ENCODE peak calls at places on chromosomes 3 and 15, in seven cellular contexts. One of them, this sample, is unnamed.

GRCh38 chr3:116863842-116864626 is 154.5 kb downstream of the TUSC7 start:
- DNase-seq in fibroblast of pulmonary artery: peak
- DNase-seq in HepG2: peak
- DNase-seq in stimulated activated CD8-positive, alpha-beta memory T cell treated with anti-CD3 and anti-CD28 coated beads, Interleukin-7, amount 100 ng/mL, for 1 hour: no peak
- DNase-seq in breast epithelium: no peak
- DNase-seq in HTR-8/SVneo: no peak
- DNase-seq in GM23248: peak
- DNase-seq in this sample: no peak

GRCh38 chr15:90036806-90037509 is 35.8 kb downstream of the ZNF710 start:
- DNase-seq in fibroblast of pulmonary artery: no peak
- DNase-seq in HepG2: no peak
- DNase-seq in stimulated activated CD8-positive, alpha-beta memory T cell treated with anti-CD3 and anti-CD28 coated beads, Interleukin-7, amount 100 ng/mL, for 1 hour: no peak
- DNase-seq in breast epithelium: no peak
- DNase-seq in HTR-8/SVneo: no peak
- DNase-seq in GM23248: no peak
- DNase-seq in this sample: no peak

GRCh38 chr3:148366743-148367410 is 330.8 kb upstream of the AGTR1 start:
- DNase-seq in fibroblast of pulmonary artery: peak
- DNase-seq in HepG2: no peak
- DNase-seq in stimulated activated CD8-positive, alpha-beta memory T cell treated with anti-CD3 and anti-CD28 coated beads, Interleukin-7, amount 100 ng/mL, for 1 hour: no peak
- DNase-seq in breast epithelium: no peak
- DNase-seq in HTR-8/SVneo: peak
- DNase-seq in GM23248: peak
- DNase-seq in this sample: no peak

GRCh38 chr15:89749951-89750559 is 994 bp downstream of the MESP1 start:
- DNase-seq in fibroblast of pulmonary artery: no peak
- DNase-seq in HepG2: no peak
- DNase-seq in stimulated activated CD8-positive, alpha-beta memory T cell treated with anti-CD3 and anti-CD28 coated beads, Interleukin-7, amount 100 ng/mL, for 1 hour: no peak
- DNase-seq in breast epithelium: no peak
- DNase-seq in HTR-8/SVneo: no peak
- DNase-seq in GM23248: no peak
- DNase-seq in this sample: no peak

GRCh38 chr3:127525373-127525772 is 65.2 kb downstream of the TPRA1 start:
- DNase-seq in fibroblast of pulmonary artery: peak
- DNase-seq in HepG2: peak
- DNase-seq in stimulated activated CD8-positive, alpha-beta memory T cell treated with anti-CD3 and anti-CD28 coated beads, Interleukin-7, amount 100 ng/mL, for 1 hour: no peak
- DNase-seq in breast epithelium: no peak
- DNase-seq in HTR-8/SVneo: peak
- DNase-seq in GM23248: peak
- DNase-seq in this sample: no peak

GRCh38 chr3:64238971-64239667 is 13.9 kb upstream of the PRICKLE2 start:
- DNase-seq in fibroblast of pulmonary artery: peak
- DNase-seq in HepG2: peak
- DNase-seq in stimulated activated CD8-positive, alpha-beta memory T cell treated with anti-CD3 and anti-CD28 coated beads, Interleukin-7, amount 100 ng/mL, for 1 hour: no peak
- DNase-seq in breast epithelium: peak
- DNase-seq in HTR-8/SVneo: peak
- DNase-seq in GM23248: peak
- DNase-seq in this sample: peak

GRCh38 chr3:12879191-12879815 is 37.9 kb upstream of the RPL32 start:
- DNase-seq in fibroblast of pulmonary artery: no peak
- DNase-seq in HepG2: no peak
- DNase-seq in stimulated activated CD8-positive, alpha-beta memory T cell treated with anti-CD3 and anti-CD28 coated beads, Interleukin-7, amount 100 ng/mL, for 1 hour: no peak
- DNase-seq in breast epithelium: no peak
- DNase-seq in HTR-8/SVneo: no peak
- DNase-seq in GM23248: peak
- DNase-seq in this sample: no peak

GRCh38 chr3:24305795-24306467 is 188.7 kb downstream of the THRB start:
- DNase-seq in fibroblast of pulmonary artery: peak
- DNase-seq in HepG2: no peak
- DNase-seq in stimulated activated CD8-positive, alpha-beta memory T cell treated with anti-CD3 and anti-CD28 coated beads, Interleukin-7, amount 100 ng/mL, for 1 hour: no peak
- DNase-seq in breast epithelium: no peak
- DNase-seq in HTR-8/SVneo: peak
- DNase-seq in GM23248: peak
- DNase-seq in this sample: no peak

GRCh38 chr3:197520311-197521276 is 35.2 kb downstream of the BDH1 start:
- DNase-seq in fibroblast of pulmonary artery: peak
- DNase-seq in HepG2: peak
- DNase-seq in stimulated activated CD8-positive, alpha-beta memory T cell treated with anti-CD3 and anti-CD28 coated beads, Interleukin-7, amount 100 ng/mL, for 1 hour: no peak
- DNase-seq in breast epithelium: no peak
- DNase-seq in HTR-8/SVneo: no peak
- DNase-seq in GM23248: no peak
- DNase-seq in this sample: peak

GRCh38 chr3:47365213-47366153 is 15.3 kb upstream of the PTPN23 start:
- DNase-seq in fibroblast of pulmonary artery: peak
- DNase-seq in HepG2: no peak
- DNase-seq in stimulated activated CD8-positive, alpha-beta memory T cell treated with anti-CD3 and anti-CD28 coated beads, Interleukin-7, amount 100 ng/mL, for 1 hour: no peak
- DNase-seq in breast epithelium: no peak
- DNase-seq in HTR-8/SVneo: no peak
- DNase-seq in GM23248: peak
- DNase-seq in this sample: no peak

GRCh38 chr3:7504886-7505775 is 644.2 kb downstream of the GRM7 start:
- DNase-seq in fibroblast of pulmonary artery: peak
- DNase-seq in HepG2: peak
- DNase-seq in stimulated activated CD8-positive, alpha-beta memory T cell treated with anti-CD3 and anti-CD28 coated beads, Interleukin-7, amount 100 ng/mL, for 1 hour: no peak
- DNase-seq in breast epithelium: no peak
- DNase-seq in HTR-8/SVneo: no peak
- DNase-seq in GM23248: no peak
- DNase-seq in this sample: peak

GRCh38 chr3:190064112-190064511 is 56.6 kb downstream of the P3H2 start:
- DNase-seq in fibroblast of pulmonary artery: peak
- DNase-seq in HepG2: no peak
- DNase-seq in stimulated activated CD8-positive, alpha-beta memory T cell treated with anti-CD3 and anti-CD28 coated beads, Interleukin-7, amount 100 ng/mL, for 1 hour: no peak
- DNase-seq in breast epithelium: no peak
- DNase-seq in HTR-8/SVneo: no peak
- DNase-seq in GM23248: peak
- DNase-seq in this sample: no peak

GRCh38 chr15:40106203-40107161 is 2.2 kb downstream of the BMF start:
- DNase-seq in fibroblast of pulmonary artery: peak
- DNase-seq in HepG2: peak
- DNase-seq in stimulated activated CD8-positive, alpha-beta memory T cell treated with anti-CD3 and anti-CD28 coated beads, Interleukin-7, amount 100 ng/mL, for 1 hour: no peak
- DNase-seq in breast epithelium: peak
- DNase-seq in HTR-8/SVneo: no peak
- DNase-seq in GM23248: peak
- DNase-seq in this sample: peak

GRCh38 chr3:100003609-100004503 is 110.4 kb downstream of the FILIP1L start:
- DNase-seq in fibroblast of pulmonary artery: no peak
- DNase-seq in HepG2: no peak
- DNase-seq in stimulated activated CD8-positive, alpha-beta memory T cell treated with anti-CD3 and anti-CD28 coated beads, Interleukin-7, amount 100 ng/mL, for 1 hour: no peak
- DNase-seq in breast epithelium: no peak
- DNase-seq in HTR-8/SVneo: no peak
- DNase-seq in GM23248: no peak
- DNase-seq in this sample: no peak

GRCh38 chr15:70855764-70856163 is 1.8 kb upstream of the LARP6 start:
- DNase-seq in fibroblast of pulmonary artery: no peak
- DNase-seq in HepG2: no peak
- DNase-seq in stimulated activated CD8-positive, alpha-beta memory T cell treated with anti-CD3 and anti-CD28 coated beads, Interleukin-7, amount 100 ng/mL, for 1 hour: no peak
- DNase-seq in breast epithelium: no peak
- DNase-seq in HTR-8/SVneo: no peak
- DNase-seq in GM23248: peak
- DNase-seq in this sample: no peak

GRCh38 chr3:81744366-81744765 is 17.1 kb downstream of the GBE1 start:
- DNase-seq in fibroblast of pulmonary artery: peak
- DNase-seq in HepG2: peak
- DNase-seq in stimulated activated CD8-positive, alpha-beta memory T cell treated with anti-CD3 and anti-CD28 coated beads, Interleukin-7, amount 100 ng/mL, for 1 hour: no peak
- DNase-seq in breast epithelium: no peak
- DNase-seq in HTR-8/SVneo: no peak
- DNase-seq in GM23248: peak
- DNase-seq in this sample: no peak

GRCh38 chr3:126315916-126316514 is 41.2 kb downstream of the KLF15 start:
- DNase-seq in fibroblast of pulmonary artery: no peak
- DNase-seq in HepG2: no peak
- DNase-seq in stimulated activated CD8-positive, alpha-beta memory T cell treated with anti-CD3 and anti-CD28 coated beads, Interleukin-7, amount 100 ng/mL, for 1 hour: no peak
- DNase-seq in breast epithelium: no peak
- DNase-seq in HTR-8/SVneo: no peak
- DNase-seq in GM23248: no peak
- DNase-seq in this sample: peak

GRCh38 chr15:25022233-25022632 is 67.4 kb downstream of the SNRPN start:
- DNase-seq in fibroblast of pulmonary artery: peak
- DNase-seq in HepG2: no peak
- DNase-seq in stimulated activated CD8-positive, alpha-beta memory T cell treated with anti-CD3 and anti-CD28 coated beads, Interleukin-7, amount 100 ng/mL, for 1 hour: no peak
- DNase-seq in breast epithelium: no peak
- DNase-seq in HTR-8/SVneo: no peak
- DNase-seq in GM23248: peak
- DNase-seq in this sample: no peak

GRCh38 chr15:80512729-80513670 is 108.8 kb downstream of the ARNT2 start:
- DNase-seq in fibroblast of pulmonary artery: peak
- DNase-seq in HepG2: peak
- DNase-seq in stimulated activated CD8-positive, alpha-beta memory T cell treated with anti-CD3 and anti-CD28 coated beads, Interleukin-7, amount 100 ng/mL, for 1 hour: no peak
- DNase-seq in breast epithelium: no peak
- DNase-seq in HTR-8/SVneo: peak
- DNase-seq in GM23248: peak
- DNase-seq in this sample: no peak